ENCODE peak calls at places on chromosome 19, in eight cellular contexts. One of them, this sample, is unnamed. For H3K9me3, the result is how much of the 10 kb centered on the place peaks cover.

GRCh38 chr19:17292301-17293074 is 10.7 kb downstream of the ABHD8 start:
- DNase-seq in K562: peak
- DNase-seq in ovary: peak
- DNase-seq in fibroblast of lung: peak
- DNase-seq in breast epithelium: no peak
- DNase-seq in tibial nerve: peak
- DNase-seq in suprapubic skin: no peak
- DNase-seq in Peyer's patch: peak
- DNase-seq in this sample: peak

GRCh38 chr19:36256853-36257511 is 42.1 kb downstream of the ZNF146 start:
- DNase-seq in K562: no peak
- DNase-seq in ovary: no peak
- DNase-seq in fibroblast of lung: no peak
- DNase-seq in breast epithelium: no peak
- DNase-seq in tibial nerve: no peak
- DNase-seq in suprapubic skin: no peak
- DNase-seq in Peyer's patch: no peak
- DNase-seq in this sample: no peak

GRCh38 chr19:9836021-9836420 is 903 bp downstream of the PIN1 start:
- DNase-seq in K562: no peak
- DNase-seq in ovary: no peak
- DNase-seq in fibroblast of lung: peak
- DNase-seq in breast epithelium: no peak
- DNase-seq in tibial nerve: no peak
- DNase-seq in suprapubic skin: no peak
- DNase-seq in Peyer's patch: no peak
- DNase-seq in this sample: no peak

GRCh38 chr19:6273701-6274601 is 5.8 kb downstream of the MLLT1 start:
- DNase-seq in K562: peak
- DNase-seq in ovary: peak
- DNase-seq in fibroblast of lung: peak
- DNase-seq in breast epithelium: peak
- DNase-seq in tibial nerve: peak
- DNase-seq in suprapubic skin: peak
- DNase-seq in Peyer's patch: no peak
- DNase-seq in this sample: peak

GRCh38 chr19:18348171-18348570 is 7.8 kb downstream of the PGPEP1 start:
- DNase-seq in K562: no peak
- DNase-seq in ovary: no peak
- DNase-seq in fibroblast of lung: no peak
- DNase-seq in breast epithelium: no peak
- DNase-seq in tibial nerve: no peak
- DNase-seq in suprapubic skin: no peak
- DNase-seq in Peyer's patch: no peak
- DNase-seq in this sample: no peak

GRCh38 chr19:13022859-13023636 is 27.8 kb downstream of the NFIX start:
- DNase-seq in K562: peak
- DNase-seq in ovary: peak
- DNase-seq in fibroblast of lung: peak
- DNase-seq in breast epithelium: peak
- DNase-seq in tibial nerve: peak
- DNase-seq in suprapubic skin: peak
- DNase-seq in Peyer's patch: peak
- DNase-seq in this sample: peak

GRCh38 chr19:36987091-36987490 is 71.0 kb downstream of the ZNF568 start:
- DNase-seq in K562: no peak
- DNase-seq in ovary: no peak
- DNase-seq in fibroblast of lung: no peak
- DNase-seq in breast epithelium: no peak
- DNase-seq in tibial nerve: no peak
- DNase-seq in suprapubic skin: no peak
- DNase-seq in Peyer's patch: no peak
- DNase-seq in this sample: no peak

GRCh38 chr19:45040059-45040767 is 1.4 kb downstream of the CLASRP start:
- DNase-seq in K562: no peak
- DNase-seq in ovary: no peak
- DNase-seq in fibroblast of lung: no peak
- DNase-seq in breast epithelium: no peak
- DNase-seq in tibial nerve: no peak
- DNase-seq in suprapubic skin: no peak
- DNase-seq in Peyer's patch: no peak
- DNase-seq in this sample: no peak

GRCh38 chr19:32373614-32374295 is 28.3 kb downstream of the ZNF507 start:
- DNase-seq in K562: peak
- DNase-seq in ovary: no peak
- DNase-seq in fibroblast of lung: peak
- DNase-seq in breast epithelium: no peak
- DNase-seq in tibial nerve: no peak
- DNase-seq in suprapubic skin: no peak
- DNase-seq in Peyer's patch: no peak
- DNase-seq in this sample: no peak

GRCh38 chr19:13758795-13759194 is 5.5 kb upstream of the MRI1 start:
- DNase-seq in K562: no peak
- DNase-seq in ovary: peak
- DNase-seq in fibroblast of lung: no peak
- DNase-seq in breast epithelium: no peak
- DNase-seq in tibial nerve: no peak
- DNase-seq in suprapubic skin: no peak
- DNase-seq in Peyer's patch: no peak
- DNase-seq in this sample: no peak

GRCh38 chr19:47239610-47240296 is 8.8 kb upstream of the BBC3 start:
- DNase-seq in K562: no peak
- DNase-seq in ovary: peak
- DNase-seq in fibroblast of lung: peak
- DNase-seq in breast epithelium: no peak
- DNase-seq in tibial nerve: no peak
- DNase-seq in suprapubic skin: no peak
- DNase-seq in Peyer's patch: peak
- DNase-seq in this sample: peak

GRCh38 chr19:4058696-4059492 is 7.8 kb downstream of the ZBTB7A start:
- DNase-seq in K562: peak
- DNase-seq in ovary: peak
- DNase-seq in fibroblast of lung: no peak
- DNase-seq in breast epithelium: no peak
- DNase-seq in tibial nerve: no peak
- DNase-seq in suprapubic skin: no peak
- DNase-seq in Peyer's patch: peak
- DNase-seq in this sample: no peak

GRCh38 chr19:5470264-5470671 is 15.1 kb downstream of the ZNRF4 start:
- DNase-seq in K562: no peak
- DNase-seq in ovary: no peak
- DNase-seq in fibroblast of lung: no peak
- DNase-seq in breast epithelium: no peak
- DNase-seq in tibial nerve: no peak
- DNase-seq in suprapubic skin: no peak
- DNase-seq in Peyer's patch: no peak
- DNase-seq in this sample: no peak

GRCh38 chr19:31049431-31049830 is 299.8 kb downstream of the TSHZ3 start:
- DNase-seq in K562: no peak
- DNase-seq in ovary: no peak
- DNase-seq in fibroblast of lung: no peak
- DNase-seq in breast epithelium: no peak
- DNase-seq in tibial nerve: no peak
- DNase-seq in suprapubic skin: no peak
- DNase-seq in Peyer's patch: no peak
- DNase-seq in this sample: no peak

GRCh38 chr19:55638864-55639359 is 1.9 kb upstream of the ZNF580 start:
- DNase-seq in K562: no peak
- DNase-seq in ovary: no peak
- DNase-seq in fibroblast of lung: peak
- DNase-seq in breast epithelium: no peak
- DNase-seq in tibial nerve: no peak
- DNase-seq in suprapubic skin: no peak
- DNase-seq in Peyer's patch: peak
- DNase-seq in this sample: no peak
- TF ChIP-seq CTCF in K562: peak
- TF ChIP-seq CTCF in ovary: no peak
- TF ChIP-seq CTCF in fibroblast of lung: peak
- TF ChIP-seq CTCF in breast epithelium: no peak
- TF ChIP-seq CTCF in tibial nerve: peak
- TF ChIP-seq CTCF in suprapubic skin: peak
- TF ChIP-seq CTCF in Peyer's patch: peak
- TF ChIP-seq CTCF in this sample: peak

DNA sequence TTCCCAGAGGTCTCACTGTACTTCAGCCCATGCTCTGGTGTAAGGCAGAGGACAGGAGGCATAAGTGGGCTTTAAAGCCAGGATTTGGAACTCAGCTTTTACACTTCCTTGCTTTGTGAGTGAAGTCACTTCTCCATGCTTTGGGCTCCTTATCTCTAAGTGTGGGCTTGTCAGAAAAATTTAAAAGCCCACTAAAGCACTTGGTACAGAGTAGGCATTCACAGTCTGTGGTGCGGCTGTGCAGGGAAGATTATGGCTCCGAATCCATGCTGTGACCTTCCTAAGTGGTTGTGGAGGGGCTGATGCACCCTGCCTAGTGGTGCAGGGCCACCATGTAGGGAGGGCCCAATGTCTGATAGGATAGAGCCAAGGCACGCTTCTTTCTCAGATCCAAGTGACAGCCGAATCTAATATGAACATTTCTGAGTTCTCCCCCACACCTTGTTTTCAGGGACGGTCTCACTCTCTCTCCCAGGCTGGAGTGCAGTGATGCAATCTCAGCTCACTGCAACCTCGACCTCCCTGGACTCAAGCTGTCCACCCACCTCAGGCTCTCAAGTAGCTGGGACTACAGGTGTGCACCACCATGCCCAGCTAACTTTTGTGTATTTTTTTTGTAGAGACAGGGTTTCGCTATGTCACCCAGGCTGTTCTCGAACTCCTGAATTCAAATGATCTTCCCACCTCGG is 6.9 kb downstream of the TIMM29 start:
- DNase-seq in K562: no peak
- DNase-seq in ovary: no peak
- DNase-seq in fibroblast of lung: no peak
- DNase-seq in breast epithelium: no peak
- DNase-seq in tibial nerve: no peak
- DNase-seq in suprapubic skin: no peak
- DNase-seq in Peyer's patch: no peak
- DNase-seq in this sample: no peak
- H3K4me3 ChIP-seq in K562: no peak
- H3K4me3 ChIP-seq in ovary: no peak
- H3K4me3 ChIP-seq in fibroblast of lung: no peak
- H3K4me3 ChIP-seq in breast epithelium: no peak
- H3K4me3 ChIP-seq in tibial nerve: no peak
- H3K4me3 ChIP-seq in suprapubic skin: no peak
- H3K4me3 ChIP-seq in Peyer's patch: no peak
- H3K4me3 ChIP-seq in this sample: no peak

GRCh38 chr19:38519988-38520387 is 86.5 kb downstream of the RYR1 start:
- DNase-seq in K562: no peak
- DNase-seq in ovary: no peak
- DNase-seq in fibroblast of lung: no peak
- DNase-seq in breast epithelium: no peak
- DNase-seq in tibial nerve: no peak
- DNase-seq in suprapubic skin: no peak
- DNase-seq in Peyer's patch: no peak
- DNase-seq in this sample: no peak
- H3K9me3 ChIP-seq in K562: under half
- H3K9me3 ChIP-seq in ovary: under half
- H3K9me3 ChIP-seq in fibroblast of lung: under half
- H3K9me3 ChIP-seq in breast epithelium: under half
- H3K9me3 ChIP-seq in tibial nerve: under half
- H3K9me3 ChIP-seq in suprapubic skin: under half
- H3K9me3 ChIP-seq in Peyer's patch: under half
- H3K9me3 ChIP-seq in this sample: under half

GRCh38 chr19:41377977-41378707 is 1.8 kb downstream of the TMEM91 start:
- DNase-seq in K562: peak
- DNase-seq in ovary: peak
- DNase-seq in fibroblast of lung: no peak
- DNase-seq in breast epithelium: no peak
- DNase-seq in tibial nerve: no peak
- DNase-seq in suprapubic skin: no peak
- DNase-seq in Peyer's patch: no peak
- DNase-seq in this sample: no peak
- TF ChIP-seq CTCF in K562: no peak
- TF ChIP-seq CTCF in ovary: no peak
- TF ChIP-seq CTCF in fibroblast of lung: peak
- TF ChIP-seq CTCF in breast epithelium: no peak
- TF ChIP-seq CTCF in tibial nerve: no peak
- TF ChIP-seq CTCF in suprapubic skin: no peak
- TF ChIP-seq CTCF in Peyer's patch: no peak
- TF ChIP-seq CTCF in this sample: no peak

GRCh38 chr19:11479470-11480080 is 1.3 kb downstream of the ELAVL3 start:
- DNase-seq in K562: peak
- DNase-seq in ovary: peak
- DNase-seq in fibroblast of lung: no peak
- DNase-seq in breast epithelium: no peak
- DNase-seq in tibial nerve: no peak
- DNase-seq in suprapubic skin: no peak
- DNase-seq in Peyer's patch: peak
- DNase-seq in this sample: no peak

GRCh38 chr19:11480081-11480926 is 542 bp downstream of the ELAVL3 start:
- DNase-seq in K562: peak
- DNase-seq in ovary: no peak
- DNase-seq in fibroblast of lung: no peak
- DNase-seq in breast epithelium: no peak
- DNase-seq in tibial nerve: no peak
- DNase-seq in suprapubic skin: no peak
- DNase-seq in Peyer's patch: no peak
- DNase-seq in this sample: no peak

GRCh38 chr19:11482384-11483050 is 1.7 kb upstream of the ELAVL3 start:
- DNase-seq in K562: peak
- DNase-seq in ovary: peak
- DNase-seq in fibroblast of lung: peak
- DNase-seq in breast epithelium: peak
- DNase-seq in tibial nerve: peak
- DNase-seq in suprapubic skin: peak
- DNase-seq in Peyer's patch: peak
- DNase-seq in this sample: peak

GRCh38 chr19:11481777-11482383 is 1.0 kb upstream of the ELAVL3 start:
- DNase-seq in K562: peak
- DNase-seq in ovary: peak
- DNase-seq in fibroblast of lung: peak
- DNase-seq in breast epithelium: no peak
- DNase-seq in tibial nerve: no peak
- DNase-seq in suprapubic skin: no peak
- DNase-seq in Peyer's patch: peak
- DNase-seq in this sample: peak

DNA sequence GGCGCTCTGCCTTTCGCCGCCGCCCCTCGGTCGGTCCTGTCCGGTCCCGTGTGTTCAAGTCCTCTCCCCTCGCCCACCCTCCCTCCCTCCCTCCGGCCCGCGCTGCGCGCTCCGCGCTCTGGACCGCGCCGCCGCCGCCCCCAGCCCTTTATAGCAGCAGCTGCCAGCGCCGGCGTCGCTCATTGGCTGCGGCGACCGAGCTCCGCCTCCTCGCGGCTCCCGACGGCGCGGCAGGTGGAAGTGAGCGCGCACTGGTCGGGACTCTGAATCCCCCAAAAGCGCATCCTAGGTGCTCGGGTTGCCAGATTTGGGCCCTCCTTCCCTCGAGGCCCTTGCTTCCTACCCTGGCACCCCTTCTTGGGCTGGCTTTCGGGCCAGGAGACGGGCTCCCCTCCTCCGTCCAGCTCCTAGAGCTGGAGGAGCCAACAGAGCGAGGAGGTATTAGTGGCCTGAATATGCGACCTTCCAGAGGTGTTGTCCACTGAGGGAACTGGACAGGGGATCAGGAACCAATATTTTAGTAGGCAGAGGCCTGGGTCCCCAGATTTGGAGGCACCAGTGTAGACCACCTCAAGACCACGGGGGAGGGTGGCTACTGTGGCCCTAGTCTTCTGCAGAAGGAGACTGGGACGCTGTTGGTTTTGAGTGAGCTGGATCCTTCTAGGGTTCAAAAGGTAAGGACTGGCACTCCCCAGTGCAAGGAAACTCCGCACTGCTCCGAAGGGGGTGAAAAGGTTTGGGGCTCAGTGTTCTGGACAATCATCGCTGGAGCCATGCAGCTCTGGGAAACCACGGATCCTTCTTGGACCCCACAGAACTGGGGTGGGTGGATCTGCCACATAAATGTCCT is at the start of gene ELAVL3:
- DNase-seq in K562: peak
- DNase-seq in ovary: no peak
- DNase-seq in fibroblast of lung: no peak
- DNase-seq in breast epithelium: no peak
- DNase-seq in tibial nerve: no peak
- DNase-seq in suprapubic skin: no peak
- DNase-seq in Peyer's patch: no peak
- DNase-seq in this sample: no peak
- H3K4me3 ChIP-seq in K562: peak
- H3K4me3 ChIP-seq in ovary: no peak
- H3K4me3 ChIP-seq in fibroblast of lung: no peak
- H3K4me3 ChIP-seq in breast epithelium: peak
- H3K4me3 ChIP-seq in tibial nerve: no peak
- H3K4me3 ChIP-seq in suprapubic skin: peak
- H3K4me3 ChIP-seq in Peyer's patch: peak
- H3K4me3 ChIP-seq in this sample: no peak